ENCODE peak calls at places on chromosomes 7 and 10, in seven cellular contexts. One of them, this sample, is unnamed.

GRCh38 chr7:5177060-5177459 is 13.0 kb upstream of the WIPI2 start:
- DNase-seq in CD8-positive, alpha-beta T cell: no peak
- DNase-seq in lower lobe of right lung: peak; percentile 60
- DNase-seq in OCI-LY7: no peak
- DNase-seq in mammary epithelial cell: peak; percentile 49
- DNase-seq in lung: peak; percentile 41
- DNase-seq in substantia nigra: no peak
- DNase-seq in this sample: no peak

GRCh38 chr7:140316165-140316661 is 82.1 kb downstream of the SLC37A3 start:
- DNase-seq in CD8-positive, alpha-beta T cell: no peak
- DNase-seq in mammary epithelial cell: peak; percentile 96
- DNase-seq in lung: peak; percentile 78
- DNase-seq in OCI-LY7: no peak
- DNase-seq in lower lobe of right lung: peak; percentile 82
- DNase-seq in substantia nigra: peak; percentile 30
- DNase-seq in this sample: peak; percentile 70

GRCh38 chr10:87878664-87879459 is 15.4 kb downstream of the PTEN start:
- DNase-seq in lung: no peak
- DNase-seq in OCI-LY7: no peak
- DNase-seq in substantia nigra: no peak
- DNase-seq in CD8-positive, alpha-beta T cell: no peak
- DNase-seq in lower lobe of right lung: no peak
- DNase-seq in mammary epithelial cell: no peak
- DNase-seq in this sample: no peak

GRCh38 chr7:92833766-92834605 is 2.4 kb downstream of the CDK6 start:
- DNase-seq in lower lobe of right lung: peak; percentile 82
- DNase-seq in mammary epithelial cell: peak; percentile 76
- DNase-seq in substantia nigra: peak; percentile 54
- DNase-seq in lung: peak; percentile 71
- DNase-seq in OCI-LY7: peak; percentile 83
- DNase-seq in CD8-positive, alpha-beta T cell: peak; percentile 38
- DNase-seq in this sample: peak; percentile 75

GRCh38 chr7:126656165-126656564 is 596.6 kb downstream of the GRM8 start:
- DNase-seq in substantia nigra: no peak
- DNase-seq in mammary epithelial cell: no peak
- DNase-seq in OCI-LY7: no peak
- DNase-seq in lung: no peak
- DNase-seq in lower lobe of right lung: no peak
- DNase-seq in CD8-positive, alpha-beta T cell: no peak
- DNase-seq in this sample: no peak

GRCh38 chr10:88895252-88895651 is 15.2 kb downstream of the STAMBPL1 start:
- DNase-seq in CD8-positive, alpha-beta T cell: no peak
- DNase-seq in lower lobe of right lung: no peak
- DNase-seq in mammary epithelial cell: no peak
- DNase-seq in substantia nigra: no peak
- DNase-seq in OCI-LY7: no peak
- DNase-seq in lung: no peak
- DNase-seq in this sample: no peak

GRCh38 chr7:86645174-86645566 is 1.5 kb downstream of the GRM3 start:
- DNase-seq in lower lobe of right lung: no peak
- DNase-seq in CD8-positive, alpha-beta T cell: no peak
- DNase-seq in substantia nigra: no peak
- DNase-seq in lung: no peak
- DNase-seq in OCI-LY7: no peak
- DNase-seq in mammary epithelial cell: no peak
- DNase-seq in this sample: no peak

GRCh38 chr10:125064681-125065492 is 95.5 kb downstream of the CTBP2 start:
- DNase-seq in lung: no peak
- DNase-seq in substantia nigra: no peak
- DNase-seq in OCI-LY7: peak; percentile 90
- DNase-seq in lower lobe of right lung: no peak
- DNase-seq in mammary epithelial cell: peak; percentile 98
- DNase-seq in CD8-positive, alpha-beta T cell: no peak
- DNase-seq in this sample: no peak

GRCh38 chr7:125316451-125316850 is 386.8 kb upstream of the POT1 start:
- DNase-seq in CD8-positive, alpha-beta T cell: no peak
- DNase-seq in lower lobe of right lung: no peak
- DNase-seq in lung: no peak
- DNase-seq in OCI-LY7: peak; percentile 0
- DNase-seq in mammary epithelial cell: peak; percentile 65
- DNase-seq in substantia nigra: peak; percentile 1
- DNase-seq in this sample: no peak

GRCh38 chr10:121578298-121578697 is 19.9 kb downstream of the FGFR2 start:
- DNase-seq in lung: no peak
- DNase-seq in OCI-LY7: no peak
- DNase-seq in CD8-positive, alpha-beta T cell: no peak
- DNase-seq in substantia nigra: no peak
- DNase-seq in lower lobe of right lung: no peak
- DNase-seq in mammary epithelial cell: no peak
- DNase-seq in this sample: no peak

GRCh38 chr10:91251430-91252056 is 31.1 kb downstream of the PCGF5 start:
- DNase-seq in OCI-LY7: peak; percentile 68
- DNase-seq in CD8-positive, alpha-beta T cell: peak; percentile 18
- DNase-seq in lower lobe of right lung: no peak
- DNase-seq in lung: peak; percentile 42
- DNase-seq in mammary epithelial cell: peak; percentile 35
- DNase-seq in substantia nigra: peak; percentile 34
- DNase-seq in this sample: peak; percentile 5

GRCh38 chr10:133206311-133207040 is 23.5 kb upstream of the UTF1 start:
- DNase-seq in OCI-LY7: no peak
- DNase-seq in mammary epithelial cell: no peak
- DNase-seq in substantia nigra: no peak
- DNase-seq in CD8-positive, alpha-beta T cell: no peak
- DNase-seq in lower lobe of right lung: no peak
- DNase-seq in lung: no peak
- DNase-seq in this sample: no peak

GRCh38 chr10:32687116-32687515 is 241.2 kb downstream of the CCDC7 start:
- DNase-seq in lung: no peak
- DNase-seq in OCI-LY7: no peak
- DNase-seq in substantia nigra: no peak
- DNase-seq in lower lobe of right lung: no peak
- DNase-seq in CD8-positive, alpha-beta T cell: no peak
- DNase-seq in mammary epithelial cell: peak; percentile 29
- DNase-seq in this sample: no peak

GRCh38 chr10:124665980-124666379 is 78.2 kb downstream of the FAM53B start:
- DNase-seq in mammary epithelial cell: no peak
- DNase-seq in OCI-LY7: no peak
- DNase-seq in lower lobe of right lung: no peak
- DNase-seq in substantia nigra: no peak
- DNase-seq in lung: no peak
- DNase-seq in CD8-positive, alpha-beta T cell: no peak
- DNase-seq in this sample: no peak

GRCh38 chr10:72073677-72074412 is 14.5 kb downstream of the SPOCK2 start:
- DNase-seq in CD8-positive, alpha-beta T cell: no peak
- DNase-seq in lung: no peak
- DNase-seq in substantia nigra: no peak
- DNase-seq in lower lobe of right lung: peak; percentile 24
- DNase-seq in mammary epithelial cell: no peak
- DNase-seq in OCI-LY7: no peak
- DNase-seq in this sample: no peak

GRCh38 chr7:110522061-110522750 is 568.7 kb upstream of the LRRN3 start:
- DNase-seq in lung: no peak
- DNase-seq in lower lobe of right lung: no peak
- DNase-seq in CD8-positive, alpha-beta T cell: no peak
- DNase-seq in substantia nigra: no peak
- DNase-seq in OCI-LY7: no peak
- DNase-seq in mammary epithelial cell: no peak
- DNase-seq in this sample: peak; percentile 26

GRCh38 chr10:3186365-3186764 is 13.8 kb upstream of the PITRM1 start:
- DNase-seq in CD8-positive, alpha-beta T cell: no peak
- DNase-seq in substantia nigra: no peak
- DNase-seq in mammary epithelial cell: no peak
- DNase-seq in lower lobe of right lung: no peak
- DNase-seq in OCI-LY7: no peak
- DNase-seq in lung: no peak
- DNase-seq in this sample: no peak

DNA sequence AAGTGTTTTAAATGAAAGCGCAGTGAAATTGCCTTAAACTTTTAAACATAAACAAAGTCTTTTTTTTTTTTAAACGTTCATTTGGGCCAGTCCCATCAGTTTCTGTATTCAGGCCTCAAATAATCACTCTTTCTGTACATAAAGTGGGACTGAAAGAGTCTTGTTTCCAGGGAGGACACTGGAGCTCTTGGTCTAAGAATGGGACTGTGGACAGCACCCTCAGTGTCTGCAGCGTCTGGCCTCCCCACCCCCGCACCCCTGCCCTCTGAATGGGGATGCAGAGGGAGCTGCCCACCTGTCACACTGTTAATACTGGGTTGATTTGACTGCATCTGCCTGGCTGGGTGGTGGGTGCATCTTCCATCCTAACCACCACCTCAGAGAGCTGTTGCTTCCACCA is 5.2 kb downstream of the ZNF365 start:
- DNase-seq in OCI-LY7: no peak
- DNase-seq in lower lobe of right lung: no peak
- DNase-seq in mammary epithelial cell: no peak
- DNase-seq in lung: no peak
- DNase-seq in CD8-positive, alpha-beta T cell: no peak
- DNase-seq in substantia nigra: no peak
- DNase-seq in this sample: no peak
- H3K27ac ChIP-seq in OCI-LY7: no peak overlapping the region
- H3K27ac ChIP-seq in lower lobe of right lung: no peak overlapping the region
- H3K27ac ChIP-seq in mammary epithelial cell: peak overlapping the region; percentile 100
- H3K27ac ChIP-seq in lung: no peak overlapping the region
- H3K27ac ChIP-seq in CD8-positive, alpha-beta T cell: no peak overlapping the region
- H3K27ac ChIP-seq in substantia nigra: peak overlapping the region; percentile 78
- H3K27ac ChIP-seq in this sample: peak overlapping the region; percentile 88

DNA sequence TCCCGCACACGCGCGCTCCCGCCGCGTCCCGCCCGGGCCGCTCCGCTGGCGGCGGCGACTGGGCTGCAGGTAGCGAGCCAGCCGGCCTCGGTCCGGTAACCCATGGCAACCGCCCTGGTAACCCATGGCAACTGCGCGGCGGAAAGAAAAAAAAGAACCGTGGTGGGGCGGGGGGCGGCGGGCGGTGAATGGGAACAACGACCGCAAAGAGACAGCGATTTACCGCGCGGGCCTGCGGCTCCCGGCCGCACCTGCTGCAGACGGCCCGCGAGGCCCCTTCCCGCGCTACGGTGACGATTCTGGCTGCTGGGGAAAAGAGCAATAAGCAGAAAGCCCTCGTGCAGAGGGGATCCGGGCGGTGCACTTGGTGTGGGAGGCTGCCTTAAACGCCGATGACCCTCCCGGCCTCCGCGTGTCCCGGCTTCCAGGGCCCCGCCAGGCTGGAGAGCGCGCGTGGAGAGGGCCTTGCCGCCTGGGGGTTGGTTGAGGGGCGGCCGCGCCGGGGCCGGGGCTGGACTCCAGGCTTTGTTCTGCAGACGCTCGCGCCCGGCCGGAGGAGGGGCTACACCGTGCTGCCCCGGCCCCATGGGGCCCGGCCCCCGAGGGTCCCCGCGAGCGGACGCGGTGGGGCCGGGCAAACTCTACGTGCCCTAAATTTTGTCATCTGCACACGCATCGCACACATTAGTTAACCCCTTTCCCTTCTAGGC is 84.7 kb downstream of the SNX10 start:
- DNase-seq in lung: peak; percentile 30
- DNase-seq in CD8-positive, alpha-beta T cell: no peak
- DNase-seq in mammary epithelial cell: no peak
- DNase-seq in substantia nigra: peak; percentile 44
- DNase-seq in lower lobe of right lung: peak; percentile 63
- DNase-seq in OCI-LY7: peak; percentile 37
- DNase-seq in this sample: peak; percentile 39
- H3K27ac ChIP-seq in lung: no peak overlapping the region
- H3K27ac ChIP-seq in CD8-positive, alpha-beta T cell: no peak overlapping the region
- H3K27ac ChIP-seq in mammary epithelial cell: no peak overlapping the region
- H3K27ac ChIP-seq in substantia nigra: peak overlapping the region; percentile 81
- H3K27ac ChIP-seq in lower lobe of right lung: peak overlapping the region; percentile 84
- H3K27ac ChIP-seq in OCI-LY7: no peak overlapping the region
- H3K27ac ChIP-seq in this sample: no peak overlapping the region

GRCh38 chr10:86598151-86598550 is 56.2 kb upstream of the OPN4 start:
- DNase-seq in mammary epithelial cell: no peak
- DNase-seq in OCI-LY7: no peak
- DNase-seq in CD8-positive, alpha-beta T cell: no peak
- DNase-seq in lung: no peak
- DNase-seq in lower lobe of right lung: no peak
- DNase-seq in substantia nigra: no peak
- DNase-seq in this sample: no peak

GRCh38 chr10:86599729-86600128 is 54.6 kb upstream of the OPN4 start:
- DNase-seq in substantia nigra: no peak
- DNase-seq in lower lobe of right lung: no peak
- DNase-seq in OCI-LY7: peak; percentile 18
- DNase-seq in lung: no peak
- DNase-seq in CD8-positive, alpha-beta T cell: no peak
- DNase-seq in mammary epithelial cell: no peak
- DNase-seq in this sample: no peak

GRCh38 chr10:86601956-86602592 is 52.3 kb upstream of the OPN4 start:
- DNase-seq in OCI-LY7: no peak
- DNase-seq in lung: no peak
- DNase-seq in CD8-positive, alpha-beta T cell: no peak
- DNase-seq in substantia nigra: no peak
- DNase-seq in mammary epithelial cell: no peak
- DNase-seq in lower lobe of right lung: no peak
- DNase-seq in this sample: no peak

GRCh38 chr10:86599041-86599440 is 55.3 kb upstream of the OPN4 start:
- DNase-seq in lung: no peak
- DNase-seq in CD8-positive, alpha-beta T cell: no peak
- DNase-seq in OCI-LY7: no peak
- DNase-seq in substantia nigra: no peak
- DNase-seq in mammary epithelial cell: no peak
- DNase-seq in lower lobe of right lung: no peak
- DNase-seq in this sample: no peak

GRCh38 chr10:86600296-86600695 is 54.1 kb upstream of the OPN4 start:
- DNase-seq in lower lobe of right lung: no peak
- DNase-seq in mammary epithelial cell: no peak
- DNase-seq in OCI-LY7: no peak
- DNase-seq in CD8-positive, alpha-beta T cell: no peak
- DNase-seq in lung: no peak
- DNase-seq in substantia nigra: no peak
- DNase-seq in this sample: no peak
- H3K27ac ChIP-seq in lower lobe of right lung: no peak overlapping the region
- H3K27ac ChIP-seq in mammary epithelial cell: no peak overlapping the region
- H3K27ac ChIP-seq in OCI-LY7: no peak overlapping the region
- H3K27ac ChIP-seq in CD8-positive, alpha-beta T cell: no peak overlapping the region
- H3K27ac ChIP-seq in lung: no peak overlapping the region
- H3K27ac ChIP-seq in substantia nigra: no peak overlapping the region
- H3K27ac ChIP-seq in this sample: no peak overlapping the region

GRCh38 chr7:98297619-98298286 is 16.3 kb downstream of the BRI3 start:
- DNase-seq in substantia nigra: no peak
- DNase-seq in OCI-LY7: no peak
- DNase-seq in lung: no peak
- DNase-seq in CD8-positive, alpha-beta T cell: no peak
- DNase-seq in lower lobe of right lung: no peak
- DNase-seq in mammary epithelial cell: no peak
- DNase-seq in this sample: no peak

GRCh38 chr7:98303176-98303865 is 21.8 kb downstream of the BRI3 start:
- DNase-seq in CD8-positive, alpha-beta T cell: no peak
- DNase-seq in mammary epithelial cell: no peak
- DNase-seq in substantia nigra: no peak
- DNase-seq in lung: no peak
- DNase-seq in lower lobe of right lung: no peak
- DNase-seq in OCI-LY7: no peak
- DNase-seq in this sample: no peak

GRCh38 chr7:98303906-98304305 is 22.4 kb downstream of the BRI3 start:
- DNase-seq in substantia nigra: no peak
- DNase-seq in OCI-LY7: no peak
- DNase-seq in mammary epithelial cell: no peak
- DNase-seq in CD8-positive, alpha-beta T cell: no peak
- DNase-seq in lower lobe of right lung: peak; percentile 47
- DNase-seq in lung: no peak
- DNase-seq in this sample: no peak

GRCh38 chr7:98300595-98301372 is 19.3 kb downstream of the BRI3 start:
- DNase-seq in lung: no peak
- DNase-seq in CD8-positive, alpha-beta T cell: no peak
- DNase-seq in OCI-LY7: no peak
- DNase-seq in mammary epithelial cell: no peak
- DNase-seq in lower lobe of right lung: no peak
- DNase-seq in substantia nigra: no peak
- DNase-seq in this sample: no peak

GRCh38 chr7:98301693-98302470 is 20.4 kb downstream of the BRI3 start:
- DNase-seq in lower lobe of right lung: no peak
- DNase-seq in OCI-LY7: no peak
- DNase-seq in substantia nigra: no peak
- DNase-seq in CD8-positive, alpha-beta T cell: no peak
- DNase-seq in mammary epithelial cell: no peak
- DNase-seq in lung: no peak
- DNase-seq in this sample: no peak
- H3K27ac ChIP-seq in lower lobe of right lung: no peak overlapping the region
- H3K27ac ChIP-seq in OCI-LY7: no peak overlapping the region
- H3K27ac ChIP-seq in substantia nigra: no peak overlapping the region
- H3K27ac ChIP-seq in CD8-positive, alpha-beta T cell: no peak overlapping the region
- H3K27ac ChIP-seq in mammary epithelial cell: no peak overlapping the region
- H3K27ac ChIP-seq in lung: no peak overlapping the region
- H3K27ac ChIP-seq in this sample: no peak overlapping the region

This sample was measured in caudate nucleus.